ENCODE peak calls at places on chromosomes 4 and X, in five cellular contexts. One of them, this sample, is unnamed.

GRCh38 chrX:119647552-119648420 is 41.6 kb upstream of the NKRF start:
- DNase-seq in heart right ventricle: no peak
- DNase-seq in HL-60: no peak
- DNase-seq in brain microvascular endothelial cell: no peak
- DNase-seq in pancreas: no peak
- DNase-seq in this sample: no peak

GRCh38 chr4:61468091-61468720 is 268.1 kb downstream of the ADGRL3 start:
- DNase-seq in heart right ventricle: no peak
- DNase-seq in HL-60: peak
- DNase-seq in brain microvascular endothelial cell: peak
- DNase-seq in pancreas: no peak
- DNase-seq in this sample: peak

GRCh38 chr4:26484032-26484515 is 6.2 kb downstream of the CCKAR start:
- DNase-seq in heart right ventricle: no peak
- DNase-seq in HL-60: no peak
- DNase-seq in brain microvascular endothelial cell: no peak
- DNase-seq in pancreas: no peak
- DNase-seq in this sample: no peak

GRCh38 chr4:526971-527460 is 28.0 kb downstream of the PIGG start:
- DNase-seq in heart right ventricle: no peak
- DNase-seq in HL-60: no peak
- DNase-seq in brain microvascular endothelial cell: no peak
- DNase-seq in pancreas: no peak
- DNase-seq in this sample: no peak

GRCh38 chrX:116272328-116272727 is 101.8 kb downstream of the AGTR2 start:
- DNase-seq in heart right ventricle: no peak
- DNase-seq in HL-60: no peak
- DNase-seq in brain microvascular endothelial cell: peak
- DNase-seq in pancreas: no peak
- DNase-seq in this sample: peak

GRCh38 chr4:161350946-161351345 is 812.9 kb downstream of the FSTL5 start:
- DNase-seq in heart right ventricle: no peak
- DNase-seq in HL-60: no peak
- DNase-seq in brain microvascular endothelial cell: no peak
- DNase-seq in pancreas: no peak
- DNase-seq in this sample: no peak

GRCh38 chr4:173040200-173040599 is 128.4 kb upstream of the GALNT7 start:
- DNase-seq in heart right ventricle: no peak
- DNase-seq in HL-60: peak
- DNase-seq in brain microvascular endothelial cell: no peak
- DNase-seq in pancreas: no peak
- DNase-seq in this sample: no peak

GRCh38 chr4:13481569-13481968 is 2.6 kb downstream of the RAB28 start:
- DNase-seq in heart right ventricle: no peak
- DNase-seq in HL-60: no peak
- DNase-seq in brain microvascular endothelial cell: no peak
- DNase-seq in pancreas: no peak
- DNase-seq in this sample: peak

GRCh38 chrX:40663880-40664630 is 16.7 kb upstream of the CXorf38 start:
- DNase-seq in heart right ventricle: no peak
- DNase-seq in HL-60: no peak
- DNase-seq in brain microvascular endothelial cell: peak
- DNase-seq in pancreas: no peak
- DNase-seq in this sample: no peak

GRCh38 chr4:4422856-4423485 is 36.1 kb downstream of the NSG1 start:
- DNase-seq in heart right ventricle: no peak
- DNase-seq in HL-60: no peak
- DNase-seq in brain microvascular endothelial cell: no peak
- DNase-seq in pancreas: no peak
- DNase-seq in this sample: no peak

GRCh38 chrX:130246084-130246483 is 22.6 kb downstream of the ZNF280C start:
- DNase-seq in heart right ventricle: no peak
- DNase-seq in HL-60: no peak
- DNase-seq in brain microvascular endothelial cell: no peak
- DNase-seq in pancreas: no peak
- DNase-seq in this sample: no peak

GRCh38 chrX:48472851-48473717 is 2.9 kb upstream of the FTSJ1 start:
- DNase-seq in heart right ventricle: no peak
- DNase-seq in HL-60: no peak
- DNase-seq in brain microvascular endothelial cell: no peak
- DNase-seq in pancreas: no peak
- DNase-seq in this sample: no peak

GRCh38 chr4:186169333-186169941 is 21.9 kb upstream of the CYP4V2 start:
- DNase-seq in heart right ventricle: no peak
- DNase-seq in HL-60: no peak
- DNase-seq in brain microvascular endothelial cell: no peak
- DNase-seq in pancreas: no peak
- DNase-seq in this sample: no peak

GRCh38 chr4:4969298-4969697 is 50.0 kb downstream of the CYTL1 start:
- DNase-seq in heart right ventricle: no peak
- DNase-seq in HL-60: no peak
- DNase-seq in brain microvascular endothelial cell: no peak
- DNase-seq in pancreas: no peak
- DNase-seq in this sample: peak

GRCh38 chr4:151946718-151947117 is 185.9 kb upstream of the GATB start:
- DNase-seq in heart right ventricle: no peak
- DNase-seq in HL-60: no peak
- DNase-seq in brain microvascular endothelial cell: no peak
- DNase-seq in pancreas: no peak
- DNase-seq in this sample: no peak

GRCh38 chr4:152454398-152455011 is 81.4 kb downstream of the FBXW7 start:
- DNase-seq in heart right ventricle: no peak
- DNase-seq in HL-60: no peak
- DNase-seq in brain microvascular endothelial cell: no peak
- DNase-seq in pancreas: no peak
- DNase-seq in this sample: peak

GRCh38 chr4:72375050-72375736 is 193.8 kb downstream of the ADAMTS3 start:
- DNase-seq in heart right ventricle: no peak
- DNase-seq in HL-60: no peak
- DNase-seq in brain microvascular endothelial cell: peak
- DNase-seq in pancreas: no peak
- DNase-seq in this sample: peak

GRCh38 chrX:25158635-25159034 is 142.9 kb upstream of the ARX start:
- DNase-seq in heart right ventricle: no peak
- DNase-seq in HL-60: no peak
- DNase-seq in brain microvascular endothelial cell: no peak
- DNase-seq in pancreas: no peak
- DNase-seq in this sample: no peak

GRCh38 chr4:70940134-70940533 is 38.0 kb downstream of the MOB1B start:
- DNase-seq in heart right ventricle: no peak
- DNase-seq in HL-60: no peak
- DNase-seq in brain microvascular endothelial cell: no peak
- DNase-seq in pancreas: no peak
- DNase-seq in this sample: no peak

GRCh38 chr4:147944264-147944663 is 212.4 kb downstream of the ARHGAP10 start:
- DNase-seq in heart right ventricle: no peak
- DNase-seq in HL-60: no peak
- DNase-seq in brain microvascular endothelial cell: no peak
- DNase-seq in pancreas: no peak
- DNase-seq in this sample: no peak

GRCh38 chr4:152778656-152779512 is 646 bp downstream of the TIGD4 start:
- DNase-seq in heart right ventricle: peak
- DNase-seq in HL-60: peak
- DNase-seq in brain microvascular endothelial cell: peak
- DNase-seq in pancreas: peak
- DNase-seq in this sample: peak

GRCh38 chr4:336099-336892 is 1.3 kb upstream of the ZNF141 start:
- DNase-seq in heart right ventricle: peak
- DNase-seq in HL-60: no peak
- DNase-seq in brain microvascular endothelial cell: no peak
- DNase-seq in pancreas: peak
- DNase-seq in this sample: peak

GRCh38 chr4:7928711-7929505 is 10.8 kb downstream of the AFAP1 start:
- DNase-seq in heart right ventricle: no peak
- DNase-seq in HL-60: no peak
- DNase-seq in brain microvascular endothelial cell: no peak
- DNase-seq in pancreas: peak
- DNase-seq in this sample: no peak

GRCh38 chrX:21975827-21976226 is 35.3 kb downstream of the SMS start:
- DNase-seq in heart right ventricle: no peak
- DNase-seq in HL-60: no peak
- DNase-seq in brain microvascular endothelial cell: peak
- DNase-seq in pancreas: no peak
- DNase-seq in this sample: no peak
- TF ChIP-seq CTCF in heart right ventricle: peak
- TF ChIP-seq CTCF in HL-60: no peak
- TF ChIP-seq CTCF in brain microvascular endothelial cell: peak
- TF ChIP-seq CTCF in pancreas: no peak
- TF ChIP-seq CTCF in this sample: no peak

DNA sequence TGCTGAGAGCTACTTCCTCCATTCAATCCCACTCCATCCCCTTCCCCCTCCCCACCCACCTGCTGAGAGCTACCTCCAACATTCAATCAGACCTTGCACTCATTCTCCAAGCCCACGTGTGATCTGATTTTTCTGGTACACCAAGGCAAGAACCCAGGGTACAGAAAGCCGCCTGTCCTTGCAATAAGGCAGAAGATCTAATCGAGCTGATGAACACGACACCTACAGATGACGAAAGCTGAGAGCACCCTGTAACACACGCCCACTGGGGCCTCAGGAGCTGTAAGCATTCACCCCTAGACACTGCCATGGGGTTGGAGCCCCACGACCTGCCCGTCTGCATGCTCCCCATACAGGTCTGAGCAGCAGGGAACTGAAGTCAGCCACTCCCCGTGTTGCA is 58.3 kb downstream of the TRIML1 start:
- DNase-seq in heart right ventricle: no peak
- DNase-seq in HL-60: no peak
- DNase-seq in brain microvascular endothelial cell: no peak
- DNase-seq in pancreas: no peak
- DNase-seq in this sample: no peak
- H3K27ac ChIP-seq in heart right ventricle: no peak
- H3K27ac ChIP-seq in HL-60: no peak
- H3K27ac ChIP-seq in brain microvascular endothelial cell: no peak
- H3K27ac ChIP-seq in pancreas: no peak
- H3K27ac ChIP-seq in this sample: no peak

GRCh38 chr4:64713256-64713840 is 304.1 kb upstream of the TECRL start:
- DNase-seq in heart right ventricle: no peak
- DNase-seq in HL-60: no peak
- DNase-seq in brain microvascular endothelial cell: peak
- DNase-seq in pancreas: no peak
- DNase-seq in this sample: peak
- TF ChIP-seq CTCF in heart right ventricle: peak
- TF ChIP-seq CTCF in HL-60: peak
- TF ChIP-seq CTCF in brain microvascular endothelial cell: peak
- TF ChIP-seq CTCF in pancreas: peak
- TF ChIP-seq CTCF in this sample: peak

DNA sequence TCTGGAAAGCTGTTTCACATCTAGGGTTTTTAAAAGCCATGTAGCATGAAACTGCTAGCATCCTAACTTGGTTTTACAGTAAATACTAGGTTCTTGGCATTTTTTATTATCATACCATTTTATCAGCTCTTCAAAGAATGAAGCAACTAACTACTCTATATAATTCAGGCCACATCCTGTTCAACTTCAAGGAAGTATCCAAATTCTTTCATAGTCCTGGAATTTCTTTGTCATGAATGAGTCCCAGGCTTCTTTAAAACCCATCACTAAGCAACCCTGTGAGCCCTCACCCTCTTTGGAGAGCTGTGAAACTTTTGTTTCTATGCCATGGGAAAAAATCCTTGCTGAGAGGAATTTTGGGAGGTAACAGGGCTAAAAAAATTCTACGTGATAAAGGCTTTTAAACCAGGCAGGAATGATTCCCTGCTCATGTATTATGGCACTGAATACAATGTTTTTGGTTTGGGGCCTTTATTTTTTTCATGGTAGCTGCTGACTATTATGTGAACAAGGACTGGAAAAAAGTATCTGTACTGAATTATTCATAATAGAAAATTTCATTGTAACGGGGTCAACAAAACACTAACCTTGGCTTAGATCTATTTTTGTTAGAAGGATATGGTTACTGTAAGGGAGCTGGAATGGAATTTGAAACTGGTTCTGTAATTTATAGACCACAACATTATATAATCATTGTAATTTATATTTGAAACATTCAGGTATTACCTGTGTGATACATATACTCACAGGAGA is 164.9 kb downstream of the DCTD start:
- DNase-seq in heart right ventricle: no peak
- DNase-seq in HL-60: no peak
- DNase-seq in brain microvascular endothelial cell: peak
- DNase-seq in pancreas: no peak
- DNase-seq in this sample: no peak
- H3K27ac ChIP-seq in heart right ventricle: no peak
- H3K27ac ChIP-seq in HL-60: no peak
- H3K27ac ChIP-seq in brain microvascular endothelial cell: peak
- H3K27ac ChIP-seq in pancreas: no peak
- H3K27ac ChIP-seq in this sample: no peak

This sample was measured in RWPE1.